ENCODE peak calls at places on chromosomes 3 and 15, in nine cellular contexts. N, A, Q, J, V, W, S, L and I are unnamed samples.

GRCh38 chr3:107235923-107236315 is 141.3 kb upstream of the CCDC54 start:
- DNase-seq in A (peak), N (peak), L (peak), S (no peak), V (peak), Q (peak), J (peak), W (no peak), I (no peak)

GRCh38 chr15:67063689-67064606 is 1.5 kb upstream of the SMAD3 start:
- DNase-seq in V (no peak), Q (no peak), N (no peak), A (no peak), L (no peak), W (no peak), S (no peak), J (no peak), I (no peak)

GRCh38 chr3:79930196-79930595 is 162.4 kb upstream of the ROBO1 start:
- DNase-seq in Q (no peak), A (no peak), V (no peak), W (no peak), N (no peak), L (no peak), J (no peak), S (no peak), I (no peak)

GRCh38 chr3:1404270-1404669 is 311.4 kb downstream of the CNTN6 start:
- DNase-seq in W (no peak), Q (peak), N (no peak), A (no peak), V (no peak), J (peak), S (no peak), L (peak), I (no peak)

GRCh38 chr15:81189583-81190283 is 6.9 kb upstream of the IL16 start:
- DNase-seq in A (no peak), L (no peak), Q (peak), W (no peak), N (peak), V (no peak), S (no peak), J (no peak), I (no peak)

GRCh38 chr3:58544546-58544945 is 7.6 kb upstream of the ACOX2 start:
- DNase-seq in N (no peak), W (no peak), L (no peak), Q (no peak), V (no peak), S (no peak), A (no peak), J (no peak), I (no peak)

GRCh38 chr3:141575879-141576743 is 89.3 kb downstream of the RASA2 start:
- DNase-seq in W (no peak), A (no peak), L (peak), V (peak), J (no peak), S (no peak), N (peak), Q (peak), I (no peak)

GRCh38 chr3:43525941-43526607 is 95.7 kb downstream of the ANO10 start:
- DNase-seq in Q (no peak), L (no peak), J (no peak), W (no peak), V (no peak), A (no peak), S (no peak), N (no peak), I (no peak)

GRCh38 chr3:45498532-45498931 is 96.0 kb upstream of the LIMD1 start:
- DNase-seq in J (no peak), Q (no peak), L (no peak), A (no peak), N (no peak), V (no peak), W (no peak), S (no peak), I (no peak)

GRCh38 chr3:173711619-173712018 is 314.1 kb downstream of the NLGN1 start:
- DNase-seq in W (no peak), J (no peak), A (no peak), V (no peak), L (peak), N (no peak), S (no peak), Q (no peak), I (no peak)

GRCh38 chr15:62981071-62981470 is 61.5 kb upstream of the TPM1 start:
- DNase-seq in N (no peak), W (no peak), S (no peak), J (no peak), V (no peak), L (no peak), A (no peak), Q (no peak), I (no peak)

GRCh38 chr3:196666001-196666867 is 26.7 kb downstream of the NRROS start:
- DNase-seq in V (no peak), Q (peak), S (no peak), L (no peak), J (peak), W (peak), A (peak), N (peak), I (no peak)

GRCh38 chr3:38837358-38837757 is 21.3 kb upstream of the SCN10A start:
- DNase-seq in Q (no peak), N (no peak), S (no peak), V (no peak), L (no peak), W (no peak), A (no peak), J (no peak), I (no peak)

GRCh38 chr15:69209661-69210060 is 49.2 kb downstream of the GLCE start:
- DNase-seq in N (no peak), A (no peak), S (no peak), J (no peak), V (no peak), Q (no peak), L (no peak), W (no peak), I (no peak)

GRCh38 chr15:70336425-70337009 is 238.8 kb upstream of the TLE3 start:
- DNase-seq in W (no peak), V (no peak), A (no peak), J (no peak), N (no peak), Q (no peak), L (no peak), S (no peak), I (no peak)

GRCh38 chr3:88957751-88958452 is 149.5 kb upstream of the EPHA3 start:
- DNase-seq in L (no peak), W (no peak), V (no peak), Q (no peak), A (no peak), S (no peak), N (peak), J (no peak), I (no peak)

GRCh38 chr3:180855364-180855763 is 57.1 kb upstream of the FXR1 start:
- DNase-seq in A (peak), L (no peak), J (peak), N (no peak), W (no peak), S (no peak), V (no peak), Q (peak), I (no peak)

GRCh38 chr15:53378096-53378620 is 381.3 kb downstream of the WDR72 start:
- DNase-seq in A (no peak), V (no peak), S (no peak), W (no peak), Q (no peak), N (no peak), J (no peak), L (peak), I (no peak)

GRCh38 chr3:36196058-36196457 is 184.2 kb upstream of the STAC start:
- DNase-seq in Q (no peak), N (no peak), S (no peak), L (no peak), V (no peak), A (no peak), W (no peak), J (no peak), I (no peak)

GRCh38 chr15:48370460-48370859 is 39.2 kb downstream of the DUT start:
- DNase-seq in V (no peak), A (no peak), L (no peak), S (no peak), Q (peak), J (no peak), N (no peak), W (no peak), I (no peak)

GRCh38 chr15:78868366-78868765 is 4.3 kb upstream of the MORF4L1 start:
- DNase-seq in S (no peak), A (no peak), Q (no peak), V (no peak), W (no peak), J (no peak), L (no peak), N (no peak), I (no peak)

GRCh38 chr15:80778964-80779657 is at the start of gene CEMIP:
- DNase-seq in A (peak), J (peak), W (peak), S (peak), Q (peak), N (peak), L (peak), V (peak), I (no peak)

GRCh38 chr15:68335251-68335650 is 57.7 kb downstream of the FEM1B start:
- DNase-seq in N (no peak), V (no peak), Q (peak), J (peak), S (no peak), A (no peak), L (peak), W (no peak), I (no peak)

GRCh38 chr15:67025719-67026118 is 39.7 kb upstream of the SMAD3 start:
- DNase-seq in L (peak), J (no peak), A (peak), S (no peak), V (no peak), Q (peak), W (no peak), N (peak), I (no peak)

GRCh38 chr3:100400424-100400781 is 486 bp downstream of the TOMM70 start:
- DNase-seq in J (no peak), V (no peak), A (no peak), N (no peak), S (peak), W (no peak), L (no peak), Q (no peak), I (no peak)

GRCh38 chr3:44077267-44077666 is 164.4 kb upstream of the TOPAZ1 start:
- DNase-seq in V (no peak), Q (no peak), A (no peak), L (peak), S (no peak), W (no peak), J (peak), N (no peak), I (no peak)

GRCh38 chr3:150469031-150469930 is 61.2 kb downstream of the TSC22D2 start:
- DNase-seq in V (no peak), J (no peak), Q (peak), A (peak), N (peak), S (no peak), L (no peak), W (no peak), I (no peak)

GRCh38 chr15:33013827-33014445 is 180.6 kb downstream of the FMN1 start:
- DNase-seq in V (no peak), L (no peak), S (no peak), N (no peak), J (no peak), Q (peak), W (no peak), A (peak), I (no peak)

GRCh38 chr15:101445562-101446526 is 43.7 kb downstream of the PCSK6 start:
- DNase-seq in V (no peak), Q (peak), L (no peak), J (no peak), N (peak), A (peak), W (peak), S (no peak), I (no peak)

GRCh38 chr3:35724106-35724505 is 84.8 kb downstream of the ARPP21 start:
- DNase-seq in W (no peak), V (no peak), N (no peak), S (no peak), L (no peak), J (no peak), Q (no peak), A (no peak), I (no peak)

GRCh38 chr3:100165926-100166550 is 51.7 kb upstream of the FILIP1L start:
- DNase-seq in J (no peak), W (no peak), V (no peak), Q (no peak), L (no peak), N (no peak), S (no peak), A (no peak), I (no peak)

GRCh38 chr3:156547637-156548036 is 7.3 kb downstream of the SSR3 start:
- DNase-seq in S (no peak), V (no peak), Q (no peak), J (no peak), W (no peak), L (no peak), A (no peak), N (no peak), I (no peak)